ENCODE peak calls at places on chromosome 9, in four cellular contexts. O is mammary epithelial cell, X is adrenal gland, B is uterus. Q is an unnamed sample.

GRCh38 chr9:131873361-131873760 is 133.5 kb upstream of the RAPGEF1 start:
- DNase-seq in B (no peak), O (no peak), X (no peak), Q (no peak)

GRCh38 chr9:111362526-111362925 is 32.5 kb upstream of the OR2K2 start:
- DNase-seq in X (no peak), B (no peak), O (no peak), Q (no peak)

GRCh38 chr9:12996971-12997370 is 222.2 kb downstream of the LURAP1L start:
- DNase-seq in X (no peak), B (no peak), O (no peak), Q (no peak)

GRCh38 chr9:76927540-76928240 is 21.8 kb upstream of the PRUNE2 start:
- DNase-seq in B (no peak), X (no peak), O (no peak), Q (no peak)

GRCh38 chr9:26833792-26834191 is 58.8 kb downstream of the CAAP1 start:
- DNase-seq in O (no peak), B (peak; percentile 39), X (peak; percentile 31), Q (no peak)

GRCh38 chr9:97475079-97475478 is 26.4 kb upstream of the TMOD1 start:
- DNase-seq in X (no peak), O (no peak), B (peak; percentile 71), Q (no peak)

GRCh38 chr9:107214915-107215314 is 68.2 kb upstream of the RAD23B start:
- DNase-seq in X (no peak), O (no peak), B (no peak), Q (no peak)

GRCh38 chr9:27412963-27413362 is 111.1 kb upstream of the IFNK start:
- DNase-seq in O (no peak), X (no peak), B (no peak), Q (no peak)

GRCh38 chr9:137427454-137428310 is 4.5 kb downstream of the NOXA1 start:
- DNase-seq in O (no peak), B (no peak), X (no peak), Q (no peak)

GRCh38 chr9:131889437-131890244 is 149.8 kb upstream of the RAPGEF1 start:
- DNase-seq in B (no peak), O (no peak), X (no peak), Q (no peak)

GRCh38 chr9:116074658-116075057 is 78.9 kb upstream of the PAPPA start:
- DNase-seq in X (no peak), B (no peak), O (peak; percentile 71), Q (no peak)

GRCh38 chr9:122340161-122340560 is 30.7 kb upstream of the PTGS1 start:
- DNase-seq in B (no peak), X (no peak), O (no peak), Q (no peak)

GRCh38 chr9:95509851-95510529 is 6.8 kb downstream of the PTCH1 start:
- DNase-seq in B (no peak), O (no peak), X (no peak), Q (no peak)

GRCh38 chr9:128885376-128885775 is 3.4 kb downstream of the LRRC8A start:
- DNase-seq in O (no peak), X (no peak), B (no peak), Q (no peak)

GRCh38 chr9:109919736-109920408 is 139.9 kb downstream of the PALM2AKAP2 start:
- DNase-seq in O (no peak), B (no peak), X (no peak), Q (no peak)

GRCh38 chr9:73348485-73348884 is 196.8 kb downstream of the ANXA1 start:
- DNase-seq in X (no peak), O (no peak), B (no peak), Q (no peak)

GRCh38 chr9:110748251-110748893 is 79.8 kb downstream of the MUSK start:
- DNase-seq in O (peak; percentile 83), X (no peak), B (no peak), Q (no peak)

GRCh38 chr9:96129698-96130097 is 172.3 kb downstream of the HSD17B3 start:
- DNase-seq in O (no peak), X (no peak), B (no peak), Q (no peak)

GRCh38 chr9:131630206-131630831 is 85.0 kb downstream of the PRRT1B start:
- DNase-seq in O (peak; percentile 20), B (no peak), X (no peak), Q (no peak)

GRCh38 chr9:99253772-99254431 is 31.8 kb downstream of the SEC61B start:
- DNase-seq in B (no peak), X (no peak), O (peak; percentile 96), Q (peak; percentile 66)

GRCh38 chr9:116157436-116158138 is 4.0 kb downstream of the PAPPA start:
- DNase-seq in X (no peak), B (peak; percentile 39), O (no peak), Q (no peak)

GRCh38 chr9:21326526-21327139 is 8.6 kb downstream of the KLHL9 start:
- DNase-seq in X (no peak), B (no peak), O (peak; percentile 27), Q (no peak)

GRCh38 chr9:129640086-129640870 is 1.7 kb downstream of the ASB6 start:
- DNase-seq in B (no peak), O (peak; percentile 50), X (peak; percentile 80), Q (no peak)

GRCh38 chr9:92151691-92152393 is 36.6 kb upstream of the SPTLC1 start:
- DNase-seq in O (peak; percentile 74), X (peak; percentile 70), B (peak; percentile 74), Q (no peak)

GRCh38 chr9:68794898-68795297 is 89.9 kb downstream of the PIP5K1B start:
- DNase-seq in O (no peak), B (no peak), X (no peak), Q (no peak)

GRCh38 chr9:68793605-68794343 is 88.7 kb downstream of the PIP5K1B start:
- DNase-seq in B (no peak), O (peak; percentile 14), X (no peak), Q (no peak)

GRCh38 chr9:68785965-68786364 is 80.9 kb downstream of the PIP5K1B start:
- DNase-seq in X (no peak), O (no peak), B (no peak), Q (no peak)

GRCh38 chr9:68795411-68795810 is 90.4 kb downstream of the PIP5K1B start:
- DNase-seq in B (no peak), X (no peak), O (no peak), Q (no peak)

DNA sequence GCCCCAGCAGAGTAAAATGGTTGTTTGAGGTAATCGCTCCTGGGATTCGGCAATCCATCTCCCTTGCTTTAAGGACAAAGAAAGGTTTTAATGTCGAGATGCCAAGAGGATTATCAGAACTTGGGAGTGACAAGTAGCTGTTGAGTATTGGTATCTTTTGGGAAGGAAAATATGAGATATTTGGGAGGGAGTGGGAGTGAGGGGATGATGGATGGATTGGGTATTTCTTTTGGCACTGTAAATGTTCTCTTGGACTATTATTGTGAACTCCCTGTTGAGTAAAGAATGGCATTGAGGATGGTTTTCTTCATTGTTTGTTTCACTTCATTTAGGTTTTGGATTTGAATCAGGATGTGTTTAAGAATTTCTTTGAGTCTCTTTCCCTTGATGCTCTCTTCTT is 86.1 kb downstream of the PIP5K1B start:
- DNase-seq in X (no peak), B (no peak), O (no peak), Q (no peak)
- H3K4me3 ChIP-seq in X (no peak overlapping the region), B (no peak overlapping the region), O (no peak overlapping the region), Q (no peak overlapping the region)

DNA sequence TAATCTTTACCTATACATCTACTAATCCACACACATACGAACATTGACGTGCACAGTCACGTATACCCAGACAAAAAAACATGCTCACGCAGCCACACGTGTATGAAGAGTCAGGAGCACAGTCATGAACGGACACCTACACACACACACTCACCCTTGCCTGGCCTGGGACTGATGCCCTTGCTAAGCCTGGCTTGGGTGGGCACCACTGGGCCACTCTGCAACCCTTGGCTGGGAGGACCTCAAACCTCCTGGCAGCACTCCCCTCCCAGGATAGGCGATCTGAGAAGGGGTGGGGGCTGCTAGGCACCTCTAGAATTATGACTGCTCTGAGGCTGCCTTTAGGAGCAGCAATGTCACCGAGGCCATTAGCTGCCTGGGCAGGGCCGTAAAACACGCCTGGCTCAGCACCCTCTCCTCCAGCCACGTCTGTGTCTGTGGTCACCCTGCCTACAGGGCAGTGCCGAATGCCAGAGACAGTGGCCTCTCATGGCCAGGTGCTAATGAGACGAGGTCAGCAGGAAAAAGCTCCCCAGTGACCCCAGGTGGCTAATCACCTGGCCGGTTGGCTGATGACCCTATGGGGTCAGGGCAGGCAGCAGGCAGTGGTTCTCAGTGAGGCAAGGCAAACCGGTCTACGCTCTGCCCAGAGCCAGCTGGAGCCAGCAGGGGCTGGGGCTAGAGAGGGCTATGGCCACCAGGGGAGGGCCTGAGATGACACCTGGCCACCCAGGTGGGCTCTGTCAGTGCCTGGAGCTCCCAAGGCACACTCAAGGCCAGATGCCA is 33.7 kb upstream of the MVB12B start:
- DNase-seq in B (no peak), X (no peak), O (no peak), Q (no peak)
- H3K4me3 ChIP-seq in B (no peak overlapping the region), X (no peak overlapping the region), O (no peak overlapping the region), Q (no peak overlapping the region)

GRCh38 chr9:121272401-121272948 is 4.5 kb downstream of the GSN start:
- DNase-seq in O (no peak), X (no peak), B (no peak), Q (no peak)
- H3K4me3 ChIP-seq in O (no peak overlapping the region), X (no peak overlapping the region), B (no peak overlapping the region), Q (no peak overlapping the region)

GRCh38 chr9:34958411-34958982 is 412 bp downstream of the PHF24 start:
- DNase-seq in B (no peak), O (no peak), X (no peak), Q (no peak)
- H3K4me3 ChIP-seq in B (peak overlapping the region; percentile 27), O (peak overlapping the region; percentile 40), X (no peak overlapping the region), Q (no peak overlapping the region)

GRCh38 chr9:20302229-20302628 is 320.1 kb downstream of the MLLT3 start:
- DNase-seq in O (no peak), X (no peak), B (no peak), Q (no peak)

GRCh38 chr9:20303066-20303465 is 319.2 kb downstream of the MLLT3 start:
- DNase-seq in O (no peak), X (no peak), B (no peak), Q (no peak)

GRCh38 chr9:20304001-20304400 is 318.3 kb downstream of the MLLT3 start:
- DNase-seq in X (no peak), B (no peak), O (no peak), Q (no peak)

GRCh38 chr9:20297646-20298084 is 324.6 kb downstream of the MLLT3 start:
- DNase-seq in B (peak; percentile 88), O (peak; percentile 62), X (no peak), Q (no peak)

GRCh38 chr9:20300430-20301115 is 321.7 kb downstream of the MLLT3 start:
- DNase-seq in B (no peak), X (no peak), O (no peak), Q (no peak)
- H3K4me3 ChIP-seq in B (no peak overlapping the region), X (no peak overlapping the region), O (no peak overlapping the region), Q (no peak overlapping the region)

DNA sequence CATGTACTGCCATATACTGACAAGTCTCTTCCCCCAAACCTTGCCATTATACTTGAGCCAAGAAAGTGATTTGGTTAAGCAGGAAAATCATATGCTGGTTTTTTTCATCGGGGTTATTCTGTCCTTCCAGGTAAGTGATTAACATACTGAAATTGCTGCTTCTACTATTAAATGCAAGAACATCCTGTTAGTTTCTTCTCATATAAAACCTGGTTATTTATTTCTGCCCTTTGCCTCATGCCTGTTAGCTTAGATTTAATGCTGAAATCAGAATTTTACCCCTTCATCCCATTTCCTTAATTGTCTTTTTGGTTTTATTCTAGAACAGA is 133.0 kb downstream of the NFIB start:
- DNase-seq in X (no peak), B (no peak), O (no peak), Q (no peak)
- H3K4me3 ChIP-seq in X (no peak overlapping the region), B (peak overlapping the region; percentile 3), O (peak overlapping the region; percentile 25), Q (no peak overlapping the region)